ENCODE peak calls at places on chromosomes 5 and 9, in five cellular contexts. K, U, D, E and O are unnamed samples.

GRCh38 chr9:128882677-128883590 is 1.0 kb downstream of the LRRC8A start:
- DNase-seq in K (no peak), U (peak; percentile 48), D (no peak), E (no peak), O (no peak)

GRCh38 chr5:59655693-59656309 is 237.7 kb downstream of the PDE4D start:
- DNase-seq in K (no peak), U (peak; percentile 81), D (no peak), E (no peak), O (no peak)

GRCh38 chr5:124923131-124923530 is 176.7 kb upstream of the ZNF608 start:
- DNase-seq in K (no peak), U (no peak), D (no peak), E (no peak), O (no peak)

GRCh38 chr9:72978724-72979123 is 25.9 kb upstream of the ALDH1A1 start:
- DNase-seq in K (no peak), U (no peak), D (no peak), E (no peak), O (no peak)

GRCh38 chr5:59042683-59043082 is 459.8 kb downstream of the RAB3C start:
- DNase-seq in K (no peak), U (no peak), D (no peak), E (no peak), O (no peak)

GRCh38 chr5:141889282-141889871 is 11.2 kb upstream of the PCDH1 start:
- DNase-seq in K (no peak), U (peak; percentile 49), D (no peak), E (no peak), O (no peak)

GRCh38 chr9:128705051-128705965 is 3.0 kb downstream of the PKN3 start:
- DNase-seq in K (peak; percentile 9), U (no peak), D (no peak), E (no peak), O (no peak)

GRCh38 chr9:130207241-130207992 is 35.2 kb downstream of the NCS1 start:
- DNase-seq in K (no peak), U (no peak), D (no peak), E (no peak), O (no peak)

GRCh38 chr5:43658499-43658898 is 55.5 kb downstream of the NNT start:
- DNase-seq in K (no peak), U (no peak), D (no peak), E (no peak), O (no peak)

GRCh38 chr5:52007230-52007858 is 624.1 kb downstream of the ISL1 start:
- DNase-seq in K (no peak), U (peak; percentile 61), D (no peak), E (no peak), O (no peak)

GRCh38 chr5:76145945-76146344 is 62.8 kb downstream of the SV2C start:
- DNase-seq in K (no peak), U (peak; percentile 25), D (peak; percentile 40), E (no peak), O (no peak)

GRCh38 chr5:122864842-122865241 is 19.4 kb downstream of the SNX24 start:
- DNase-seq in K (no peak), U (no peak), D (no peak), E (no peak), O (no peak)